ENCODE peak calls at places on chromosomes 13 and 19, in ten cellular contexts. Y is epithelial cell of esophagus; M is activated CD4-positive, alpha-beta T cell treated with anti-CD3 and anti-CD28 coated beads for 24 hours; T is retinal pigment epithelial cell; L is PC-9; N is dermis blood vessel endothelial cell; Q is HT1080; F is coronary artery; E is NCI-H2081; D is GM12864. X is an unnamed sample.
A peak's percentile ranks its signal among the peaks of the same experiment; 100 is the strongest.

GRCh38 chr19:42467437-42467760 is 24.7 kb upstream of the CXCL17 start:
- DNase-seq in M (no peak), Q (no peak), E (no peak), T (no peak), F (no peak), Y (no peak), D (no peak), N (no peak), L (no peak), X (no peak)

GRCh38 chr13:72290962-72291681 is 424.1 kb upstream of the DACH1 start:
- DNase-seq in Y (peak; percentile 89), Q (peak; percentile 98), E (no peak), L (peak; percentile 71), D (no peak), F (no peak), M (no peak), N (no peak), T (peak; percentile 75), X (no peak)

GRCh38 chr19:44303305-44303704 is 1.5 kb downstream of the ZNF235 start:
- DNase-seq in N (no peak), F (no peak), Q (no peak), D (no peak), Y (no peak), E (no peak), M (no peak), T (no peak), L (no peak), X (no peak)

GRCh38 chr19:34217952-34218817 is 36.2 kb upstream of the GARRE1 start:
- DNase-seq in T (peak; percentile 45), M (peak; percentile 36), N (peak; percentile 44), Q (peak; percentile 95), L (peak; percentile 77), Y (peak; percentile 81), E (peak; percentile 96), F (no peak), D (no peak), X (peak; percentile 65)

GRCh38 chr19:55358943-55359908 is 3.8 kb downstream of the GARIN5B start:
- DNase-seq in Y (peak; percentile 62), L (no peak), M (no peak), T (no peak), N (peak; percentile 49), F (no peak), Q (no peak), D (no peak), E (no peak), X (no peak)

GRCh38 chr13:42580644-42581043 is 6.7 kb downstream of the TNFSF11 start:
- DNase-seq in M (no peak), T (no peak), D (no peak), N (no peak), E (no peak), Q (no peak), L (no peak), Y (peak; percentile 70), F (no peak), X (no peak)

GRCh38 chr13:78339927-78340326 is 263.4 kb downstream of the POU4F1 start:
- DNase-seq in Y (no peak), M (no peak), T (no peak), Q (no peak), N (no peak), D (no peak), E (no peak), F (no peak), L (no peak), X (no peak)

GRCh38 chr19:22882797-22883196 is 50.7 kb downstream of the ZNF723 start:
- DNase-seq in M (no peak), L (no peak), N (peak; percentile 42), F (no peak), D (no peak), Q (no peak), E (peak; percentile 28), T (no peak), Y (peak; percentile 53), X (peak; percentile 2)

GRCh38 chr19:1854032-1854541 is 5.8 kb upstream of the REXO1 start:
- DNase-seq in D (no peak), Y (no peak), N (no peak), E (no peak), L (no peak), F (no peak), T (no peak), Q (no peak), M (no peak), X (no peak)

GRCh38 chr13:72437458-72437857 is 290.0 kb downstream of the MZT1 start:
- DNase-seq in L (no peak), M (no peak), F (no peak), D (no peak), Q (peak; percentile 74), Y (peak; percentile 86), T (no peak), E (no peak), N (no peak), X (no peak)

GRCh38 chr19:45217957-45218334 is 27.3 kb downstream of the EXOC3L2 start:
- DNase-seq in E (no peak), M (no peak), Y (no peak), Q (no peak), T (no peak), L (no peak), D (no peak), N (no peak), F (no peak), X (no peak)

GRCh38 chr19:39411006-39411831 is 1.2 kb upstream of the PLEKHG2 start:
- DNase-seq in Y (peak; percentile 55), L (no peak), N (peak; percentile 51), T (no peak), F (peak; percentile 92), D (no peak), E (no peak), Q (no peak), M (no peak), X (peak; percentile 31)

GRCh38 chr19:8487137-8487851 is 15.1 kb downstream of the PRAM1 start:
- DNase-seq in N (no peak), T (no peak), E (no peak), Y (no peak), F (no peak), L (no peak), M (peak; percentile 49), D (no peak), Q (no peak), X (peak; percentile 86)

GRCh38 chr13:41658057-41658642 is 200.8 kb downstream of the RGCC start:
- DNase-seq in N (peak; percentile 38), D (no peak), L (no peak), E (no peak), M (no peak), Y (peak; percentile 39), F (no peak), Q (no peak), T (no peak), X (no peak)

GRCh38 chr13:110965038-110965754 is 50.3 kb upstream of the ANKRD10 start:
- DNase-seq in M (peak; percentile 29), D (peak; percentile 65), F (no peak), T (peak; percentile 54), E (no peak), Y (peak; percentile 92), N (peak; percentile 45), Q (peak; percentile 98), L (peak; percentile 50), X (no peak)

GRCh38 chr13:32261567-32261966 is 53.6 kb downstream of the ZAR1L start:
- DNase-seq in Q (peak; percentile 91), M (no peak), L (no peak), N (peak; percentile 99), Y (peak; percentile 75), D (no peak), T (peak; percentile 55), E (peak; percentile 2), F (peak; percentile 85), X (no peak)

GRCh38 chr19:53466726-53467125 is 807 bp upstream of the ZNF813 start:
- DNase-seq in N (peak; percentile 5), D (no peak), T (no peak), Y (no peak), M (no peak), E (no peak), F (no peak), L (no peak), Q (no peak), X (no peak)

GRCh38 chr19:17070912-17071311 is 4.3 kb downstream of the HAUS8 start:
- DNase-seq in Q (no peak), N (no peak), T (no peak), F (no peak), M (no peak), L (no peak), Y (no peak), E (no peak), D (no peak), X (no peak)

GRCh38 chr13:32811297-32811800 is 204.9 kb upstream of the KL start:
- DNase-seq in N (no peak), F (no peak), L (peak; percentile 33), Y (peak; percentile 67), E (no peak), D (peak; percentile 40), T (no peak), M (no peak), Q (no peak), X (no peak)

GRCh38 chr13:23506821-23507210 is 63.4 kb upstream of the TNFRSF19 start:
- DNase-seq in T (peak; percentile 98), Q (peak; percentile 29), M (no peak), E (no peak), F (no peak), L (peak; percentile 21), D (no peak), N (no peak), Y (no peak), X (no peak)

GRCh38 chr19:20238025-20238623 is 71.1 kb downstream of the ZNF486 start:
- DNase-seq in Q (peak; percentile 21), Y (peak; percentile 90), N (peak; percentile 95), M (peak; percentile 85), L (peak; percentile 86), T (peak; percentile 81), D (peak; percentile 72), E (peak; percentile 3), F (peak; percentile 90), X (peak; percentile 68)

GRCh38 chr13:80001510-80001842 is 339.4 kb downstream of the SPRY2 start:
- DNase-seq in T (peak; percentile 39), Q (no peak), N (no peak), M (no peak), F (no peak), D (no peak), E (no peak), Y (no peak), L (no peak), X (no peak)

GRCh38 chr13:48486362-48486761 is 46.5 kb downstream of the RCBTB2 start:
- DNase-seq in N (no peak), D (no peak), Q (no peak), L (no peak), F (no peak), Y (no peak), E (no peak), M (no peak), T (no peak), X (no peak)

GRCh38 chr13:49625392-49626137 is 2.7 kb upstream of the ARL11 start:
- DNase-seq in M (no peak), L (peak; percentile 63), E (no peak), Y (no peak), F (no peak), Q (no peak), T (no peak), N (no peak), D (no peak), X (no peak)

GRCh38 chr19:17337675-17338439 is 504 bp downstream of the GTPBP3 start:
- DNase-seq in N (no peak), L (no peak), M (no peak), T (no peak), D (no peak), Y (peak; percentile 31), E (peak; percentile 17), F (no peak), Q (no peak), X (no peak)

GRCh38 chr13:30341815-30342570 is 34.6 kb upstream of the KATNAL1 start:
- DNase-seq in Q (peak; percentile 72), M (no peak), N (peak; percentile 66), D (no peak), E (no peak), Y (peak; percentile 95), L (peak; percentile 70), T (peak; percentile 60), F (peak; percentile 85), X (no peak)

GRCh38 chr13:105147481-105147880 is 1388.0 kb downstream of the EFNB2 start:
- DNase-seq in Y (no peak), F (no peak), Q (no peak), L (no peak), E (no peak), D (no peak), T (no peak), M (no peak), N (peak; percentile 42), X (no peak)

GRCh38 chr19:8304841-8305621 is 3.1 kb downstream of the CD320 start:
- DNase-seq in D (no peak), Y (no peak), M (no peak), F (no peak), N (no peak), T (no peak), Q (no peak), L (no peak), E (no peak), X (peak; percentile 1)